ENCODE peak calls at places on chromosomes 12 and 14, in seven cellular contexts. One of them, this sample, is unnamed.

GRCh38 chr14:58785741-58786140 is 148.0 kb downstream of the DACT1 start:
- DNase-seq in upper lobe of right lung: no peak
- DNase-seq in SK-N-SH: no peak
- DNase-seq in AG04450: no peak
- DNase-seq in left lung: no peak
- DNase-seq in hepatocyte: no peak
- DNase-seq in GM12878: no peak
- DNase-seq in this sample: no peak

GRCh38 chr12:112178796-112179195 is 53.4 kb downstream of the TRAFD1 start:
- DNase-seq in left lung: no peak
- DNase-seq in hepatocyte: no peak
- DNase-seq in SK-N-SH: no peak
- DNase-seq in GM12878: no peak
- DNase-seq in upper lobe of right lung: no peak
- DNase-seq in AG04450: no peak
- DNase-seq in this sample: no peak

GRCh38 chr14:101895256-101895655 is 69.1 kb upstream of the DYNC1H1 start:
- DNase-seq in AG04450: no peak
- DNase-seq in left lung: no peak
- DNase-seq in SK-N-SH: no peak
- DNase-seq in GM12878: no peak
- DNase-seq in upper lobe of right lung: no peak
- DNase-seq in hepatocyte: no peak
- DNase-seq in this sample: no peak

GRCh38 chr14:37466003-37466622 is 128.9 kb downstream of the FOXA1 start:
- DNase-seq in left lung: no peak
- DNase-seq in GM12878: no peak
- DNase-seq in AG04450: no peak
- DNase-seq in upper lobe of right lung: no peak
- DNase-seq in hepatocyte: no peak
- DNase-seq in SK-N-SH: no peak
- DNase-seq in this sample: no peak

GRCh38 chr14:104150201-104151027 is 12.0 kb downstream of the KIF26A start:
- DNase-seq in SK-N-SH: peak
- DNase-seq in GM12878: no peak
- DNase-seq in hepatocyte: peak
- DNase-seq in left lung: peak
- DNase-seq in upper lobe of right lung: no peak
- DNase-seq in AG04450: no peak
- DNase-seq in this sample: no peak

GRCh38 chr12:62434504-62435336 is 31.9 kb upstream of the MON2 start:
- DNase-seq in GM12878: no peak
- DNase-seq in hepatocyte: no peak
- DNase-seq in upper lobe of right lung: no peak
- DNase-seq in SK-N-SH: peak
- DNase-seq in AG04450: no peak
- DNase-seq in left lung: peak
- DNase-seq in this sample: no peak

GRCh38 chr14:104689620-104690265 is 325 bp downstream of the INF2 start:
- DNase-seq in upper lobe of right lung: no peak
- DNase-seq in hepatocyte: no peak
- DNase-seq in SK-N-SH: peak
- DNase-seq in GM12878: no peak
- DNase-seq in AG04450: no peak
- DNase-seq in left lung: no peak
- DNase-seq in this sample: no peak

GRCh38 chr12:79559591-79559990 is 131.2 kb downstream of the PAWR start:
- DNase-seq in GM12878: no peak
- DNase-seq in AG04450: no peak
- DNase-seq in hepatocyte: no peak
- DNase-seq in upper lobe of right lung: no peak
- DNase-seq in SK-N-SH: no peak
- DNase-seq in left lung: no peak
- DNase-seq in this sample: no peak

GRCh38 chr14:93269341-93270068 is 62.4 kb downstream of the UBR7 start:
- DNase-seq in SK-N-SH: no peak
- DNase-seq in left lung: no peak
- DNase-seq in AG04450: peak
- DNase-seq in upper lobe of right lung: no peak
- DNase-seq in GM12878: no peak
- DNase-seq in hepatocyte: no peak
- DNase-seq in this sample: no peak

GRCh38 chr12:131642101-131642540 is 68.8 kb upstream of the SFSWAP start:
- DNase-seq in upper lobe of right lung: no peak
- DNase-seq in SK-N-SH: no peak
- DNase-seq in GM12878: peak
- DNase-seq in AG04450: no peak
- DNase-seq in hepatocyte: no peak
- DNase-seq in left lung: no peak
- DNase-seq in this sample: no peak

GRCh38 chr12:22286569-22286968 is 47.9 kb downstream of the ST8SIA1 start:
- DNase-seq in left lung: no peak
- DNase-seq in GM12878: no peak
- DNase-seq in hepatocyte: no peak
- DNase-seq in upper lobe of right lung: no peak
- DNase-seq in SK-N-SH: no peak
- DNase-seq in AG04450: peak
- DNase-seq in this sample: no peak

GRCh38 chr12:98646165-98646764 is 1.2 kb downstream of the APAF1 start:
- DNase-seq in GM12878: no peak
- DNase-seq in AG04450: no peak
- DNase-seq in upper lobe of right lung: no peak
- DNase-seq in SK-N-SH: no peak
- DNase-seq in hepatocyte: peak
- DNase-seq in left lung: no peak
- DNase-seq in this sample: no peak
- TF ChIP-seq CTCF in GM12878: no peak
- TF ChIP-seq CTCF in AG04450: no peak
- TF ChIP-seq CTCF in upper lobe of right lung: no peak
- TF ChIP-seq CTCF in SK-N-SH: peak
- TF ChIP-seq CTCF in hepatocyte: peak
- TF ChIP-seq CTCF in left lung: no peak
- TF ChIP-seq CTCF in this sample: no peak

DNA sequence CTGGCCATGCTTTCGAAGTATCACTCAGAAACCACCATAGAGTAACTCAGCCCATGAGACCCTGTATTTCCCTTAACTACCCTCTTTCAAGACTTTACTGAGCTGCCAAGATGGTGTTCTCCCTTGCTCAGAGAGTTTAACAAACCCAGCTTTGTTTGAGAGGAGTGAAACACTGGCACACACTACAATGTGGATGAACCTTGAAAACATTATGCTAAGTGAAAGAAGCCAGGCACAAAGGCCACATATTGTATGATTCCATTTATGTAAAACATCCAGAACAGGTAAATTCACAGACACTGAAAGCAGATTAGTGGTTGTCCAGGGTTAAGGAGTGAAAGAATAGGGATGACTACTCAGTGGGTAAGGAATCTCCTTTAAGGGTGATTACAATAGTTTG is 18.9 kb downstream of the SERPINA3 start:
- DNase-seq in GM12878: no peak
- DNase-seq in SK-N-SH: no peak
- DNase-seq in hepatocyte: no peak
- DNase-seq in AG04450: no peak
- DNase-seq in upper lobe of right lung: no peak
- DNase-seq in left lung: no peak
- DNase-seq in this sample: no peak
- H3K4me3 ChIP-seq in GM12878: no peak
- H3K4me3 ChIP-seq in SK-N-SH: no peak
- H3K4me3 ChIP-seq in hepatocyte: no peak
- H3K4me3 ChIP-seq in AG04450: no peak
- H3K4me3 ChIP-seq in upper lobe of right lung: no peak
- H3K4me3 ChIP-seq in left lung: no peak
- H3K4me3 ChIP-seq in this sample: no peak

GRCh38 chr12:46526231-46526630 is 153.7 kb upstream of the SLC38A2 start:
- DNase-seq in AG04450: no peak
- DNase-seq in upper lobe of right lung: no peak
- DNase-seq in SK-N-SH: no peak
- DNase-seq in GM12878: no peak
- DNase-seq in hepatocyte: no peak
- DNase-seq in left lung: no peak
- DNase-seq in this sample: no peak

GRCh38 chr12:46524778-46525177 is 152.2 kb upstream of the SLC38A2 start:
- DNase-seq in hepatocyte: peak
- DNase-seq in GM12878: no peak
- DNase-seq in AG04450: peak
- DNase-seq in left lung: no peak
- DNase-seq in SK-N-SH: peak
- DNase-seq in upper lobe of right lung: no peak
- DNase-seq in this sample: no peak

GRCh38 chr12:46523446-46523845 is 150.9 kb upstream of the SLC38A2 start:
- DNase-seq in GM12878: no peak
- DNase-seq in left lung: no peak
- DNase-seq in SK-N-SH: no peak
- DNase-seq in hepatocyte: no peak
- DNase-seq in AG04450: no peak
- DNase-seq in upper lobe of right lung: no peak
- DNase-seq in this sample: no peak

GRCh38 chr12:46522141-46522540 is 149.6 kb upstream of the SLC38A2 start:
- DNase-seq in GM12878: no peak
- DNase-seq in hepatocyte: no peak
- DNase-seq in AG04450: no peak
- DNase-seq in SK-N-SH: no peak
- DNase-seq in upper lobe of right lung: no peak
- DNase-seq in left lung: no peak
- DNase-seq in this sample: no peak

DNA sequence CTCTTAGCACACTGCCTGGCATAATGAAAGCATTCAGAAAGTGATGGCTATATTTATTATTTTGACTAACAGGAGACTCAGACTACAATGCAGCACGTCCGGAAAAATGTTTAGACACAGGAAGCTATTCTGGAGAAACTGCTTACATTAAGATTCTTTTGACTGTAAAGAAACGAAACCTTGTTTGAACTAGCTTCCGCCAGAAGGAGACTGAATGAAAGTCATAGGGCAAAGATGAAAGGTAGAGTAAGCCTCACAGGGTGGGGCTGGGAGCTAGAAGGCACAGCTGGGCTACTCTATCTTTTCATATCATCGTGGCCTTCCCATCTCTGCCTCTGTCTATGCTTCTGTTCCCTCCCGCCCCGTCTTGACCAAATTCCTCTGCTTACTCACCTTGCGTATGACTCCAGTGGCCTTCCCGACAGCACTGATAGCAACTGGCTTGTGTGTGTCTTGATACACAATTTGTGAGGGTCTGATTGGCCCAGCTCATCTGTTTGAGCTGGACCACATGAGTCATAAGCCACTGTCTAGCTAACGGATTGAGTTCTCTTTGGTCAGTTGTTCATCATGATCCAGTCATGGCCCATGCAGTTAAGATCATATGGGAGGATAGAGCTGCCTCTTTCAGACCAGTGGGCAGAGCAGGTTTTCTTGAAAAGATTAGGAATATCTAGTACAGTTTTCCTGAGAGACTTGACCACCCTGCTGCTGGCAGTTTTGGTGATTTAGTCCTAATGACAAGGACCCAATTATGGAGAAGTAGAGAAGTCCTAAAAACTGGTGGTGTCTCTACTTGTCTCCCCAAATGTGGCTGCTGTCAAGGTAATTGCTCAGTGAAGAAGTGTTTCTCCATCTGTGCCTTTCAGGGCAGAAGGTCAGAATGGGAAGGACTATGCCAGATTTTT is 151.5 kb upstream of the SLC38A2 start:
- DNase-seq in hepatocyte: peak
- DNase-seq in GM12878: no peak
- DNase-seq in upper lobe of right lung: no peak
- DNase-seq in AG04450: peak
- DNase-seq in left lung: no peak
- DNase-seq in SK-N-SH: no peak
- DNase-seq in this sample: peak
- H3K27ac ChIP-seq in hepatocyte: peak
- H3K27ac ChIP-seq in GM12878: no peak
- H3K27ac ChIP-seq in upper lobe of right lung: peak
- H3K27ac ChIP-seq in AG04450: peak
- H3K27ac ChIP-seq in left lung: peak
- H3K27ac ChIP-seq in SK-N-SH: peak
- H3K27ac ChIP-seq in this sample: peak

GRCh38 chr14:90571149-90571548 is 174.3 kb downstream of the CALM1 start:
- DNase-seq in left lung: no peak
- DNase-seq in GM12878: no peak
- DNase-seq in upper lobe of right lung: no peak
- DNase-seq in SK-N-SH: no peak
- DNase-seq in AG04450: no peak
- DNase-seq in hepatocyte: no peak
- DNase-seq in this sample: no peak
- TF ChIP-seq CTCF in left lung: no peak
- TF ChIP-seq CTCF in GM12878: no peak
- TF ChIP-seq CTCF in upper lobe of right lung: no peak
- TF ChIP-seq CTCF in SK-N-SH: no peak
- TF ChIP-seq CTCF in AG04450: no peak
- TF ChIP-seq CTCF in hepatocyte: no peak
- TF ChIP-seq CTCF in this sample: no peak

This sample was measured in CD8-positive, alpha-beta T cell.